ENCODE peak calls at places on chromosomes 4 and X, in seven cellular contexts. R is aorta; V is left ventricle myocardium inferior; C is fibroblast of lung; A is uterus; I is CD8-positive, alpha-beta memory T cell; D is lung. O is an unnamed sample.

GRCh38 chrX:15206306-15206705 is 63.6 kb downstream of the ASB9 start:
- DNase-seq in R (no peak), V (no peak), C (no peak), A (no peak), I (no peak), D (no peak), O (no peak)

GRCh38 chr4:187357861-187358260 is 634.2 kb upstream of the FAT1 start:
- DNase-seq in R (no peak), V (no peak), C (no peak), A (no peak), I (no peak), D (no peak), O (no peak)

GRCh38 chr4:80407246-80407645 is 71.7 kb downstream of the CFAP299 start:
- DNase-seq in R (peak; percentile 53), V (no peak), C (peak; percentile 85), A (peak; percentile 45), I (no peak), D (no peak), O (no peak)

GRCh38 chr4:48756689-48757220 is 23.3 kb downstream of the FRYL start:
- DNase-seq in R (no peak), V (no peak), C (peak; percentile 44), A (no peak), I (no peak), D (no peak), O (no peak)

GRCh38 chrX:10619311-10620015 is 922 bp downstream of the MID1 start:
- DNase-seq in R (no peak), V (no peak), C (peak; percentile 18), A (no peak), I (no peak), D (no peak), O (no peak)

GRCh38 chr4:112411781-112412281 is 104.1 kb downstream of the NEUROG2 start:
- DNase-seq in R (no peak), V (no peak), C (peak; percentile 1), A (no peak), I (no peak), D (no peak), O (no peak)

GRCh38 chr4:83631066-83631465 is 95.2 kb downstream of the GPAT3 start:
- DNase-seq in R (no peak), V (no peak), C (peak; percentile 79), A (no peak), I (no peak), D (no peak), O (no peak)

GRCh38 chr4:155773196-155773800 is 14.5 kb downstream of the GUCY1B1 start:
- DNase-seq in R (no peak), V (no peak), C (no peak), A (no peak), I (no peak), D (no peak), O (no peak)

GRCh38 chr4:15451181-15451865 is 18.4 kb upstream of the CC2D2A start:
- DNase-seq in R (no peak), V (no peak), C (peak; percentile 55), A (no peak), I (no peak), D (no peak), O (peak; percentile 81)

GRCh38 chrX:13428055-13428786 is 108.4 kb upstream of the ATXN3L start:
- DNase-seq in R (no peak), V (no peak), C (peak; percentile 83), A (no peak), I (peak; percentile 43), D (no peak), O (no peak)

GRCh38 chrX:100720301-100720700 is 11.6 kb downstream of the SYTL4 start:
- DNase-seq in R (no peak), V (no peak), C (no peak), A (no peak), I (no peak), D (no peak), O (no peak)

GRCh38 chr4:41613362-41613761 is 75.4 kb downstream of the LIMCH1 start:
- DNase-seq in R (no peak), V (no peak), C (peak; percentile 33), A (no peak), I (no peak), D (no peak), O (no peak)

GRCh38 chrX:47746446-47746845 is 87.5 kb upstream of the UXT start:
- DNase-seq in R (no peak), V (no peak), C (no peak), A (no peak), I (no peak), D (no peak), O (no peak)
- H3K9me3 ChIP-seq in R (no peaks in the 10 kb centered on the region), V (no peaks in the 10 kb centered on the region), C (no peaks in the 10 kb centered on the region), A (no peaks in the 10 kb centered on the region), I (no peaks in the 10 kb centered on the region), D (no peaks in the 10 kb centered on the region), O (no peaks in the 10 kb centered on the region)

GRCh38 chrX:1012678-1013300 is 199.7 kb downstream of the CRLF2 start:
- DNase-seq in R (no peak), V (no peak), C (no peak), A (no peak), I (no peak), D (no peak), O (no peak)
- H3K9me3 ChIP-seq in R (no peaks in the 10 kb centered on the region), V (peaks cover 5% of the 10 kb centered on the region), C (no peaks in the 10 kb centered on the region), A (no peaks in the 10 kb centered on the region), I (no peaks in the 10 kb centered on the region), D (no peaks in the 10 kb centered on the region), O (no peaks in the 10 kb centered on the region)

GRCh38 chrX:144716187-144716586 is 531.1 kb upstream of the SPANXN1 start:
- DNase-seq in R (no peak), V (no peak), C (no peak), A (no peak), I (no peak), D (no peak), O (no peak)

GRCh38 chrX:144722307-144722706 is 525.0 kb upstream of the SPANXN1 start:
- DNase-seq in R (no peak), V (no peak), C (no peak), A (no peak), I (no peak), D (no peak), O (no peak)

GRCh38 chrX:144715356-144715755 is 531.9 kb upstream of the SPANXN1 start:
- DNase-seq in R (no peak), V (no peak), C (no peak), A (no peak), I (no peak), D (no peak), O (no peak)

GRCh38 chrX:144717682-144718081 is 529.6 kb upstream of the SPANXN1 start:
- DNase-seq in R (no peak), V (no peak), C (no peak), A (no peak), I (no peak), D (no peak), O (no peak)
- H3K9me3 ChIP-seq in R (no peaks in the 10 kb centered on the region), V (no peaks in the 10 kb centered on the region), C (no peaks in the 10 kb centered on the region), A (no peaks in the 10 kb centered on the region), I (no peaks in the 10 kb centered on the region), D (no peaks in the 10 kb centered on the region), O (no peaks in the 10 kb centered on the region)

GRCh38 chrX:69530306-69530705 is 26.2 kb downstream of the NALF2 start:
- DNase-seq in R (no peak), V (no peak), C (no peak), A (no peak), I (no peak), D (no peak), O (no peak)

GRCh38 chrX:69538321-69538876 is 34.3 kb downstream of the NALF2 start:
- DNase-seq in R (peak; percentile 84), V (peak; percentile 69), C (peak; percentile 2), A (peak; percentile 75), I (peak; percentile 64), D (peak; percentile 70), O (no peak)

GRCh38 chrX:69531031-69531755 is 27.1 kb downstream of the NALF2 start:
- DNase-seq in R (no peak), V (no peak), C (no peak), A (no peak), I (no peak), D (no peak), O (no peak)

GRCh38 chrX:69539437-69539836 is 35.3 kb downstream of the NALF2 start:
- DNase-seq in R (no peak), V (no peak), C (no peak), A (no peak), I (no peak), D (no peak), O (no peak)

DNA sequence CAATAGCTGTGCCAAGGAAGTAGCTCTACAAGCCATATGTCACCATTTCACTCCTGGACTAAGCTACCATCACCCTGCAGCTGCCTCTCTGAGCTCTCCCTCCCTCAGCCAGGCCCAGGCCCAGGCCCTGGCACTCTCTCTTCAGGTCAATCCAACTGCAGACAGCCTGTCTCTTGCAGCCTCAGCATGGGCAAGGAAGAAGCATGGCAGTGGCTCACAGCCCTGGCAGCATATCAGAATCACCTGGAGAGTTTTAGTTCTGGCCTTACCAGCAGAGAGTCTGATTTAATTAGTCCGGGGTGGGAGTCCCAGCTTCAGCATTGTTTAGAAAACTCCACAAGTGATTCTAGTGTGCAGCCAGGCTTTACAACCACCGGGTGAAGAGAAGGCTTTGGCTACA is 31.5 kb downstream of the NALF2 start:
- DNase-seq in R (no peak), V (no peak), C (no peak), A (no peak), I (no peak), D (no peak), O (no peak)
- H3K9me3 ChIP-seq in R (no peaks in the 10 kb centered on the region), V (no peaks in the 10 kb centered on the region), C (no peaks in the 10 kb centered on the region), A (no peaks in the 10 kb centered on the region), I (no peaks in the 10 kb centered on the region), D (peaks cover 15% of the 10 kb centered on the region), O (no peaks in the 10 kb centered on the region)

GRCh38 chrX:68568136-68568535 is 69.3 kb downstream of the YIPF6 start:
- DNase-seq in R (no peak), V (no peak), C (no peak), A (no peak), I (no peak), D (no peak), O (no peak)

GRCh38 chrX:68574240-68574639 is 73.2 kb upstream of the STARD8 start:
- DNase-seq in R (no peak), V (no peak), C (no peak), A (no peak), I (no peak), D (no peak), O (no peak)

GRCh38 chrX:68570598-68570997 is 71.7 kb downstream of the YIPF6 start:
- DNase-seq in R (no peak), V (no peak), C (no peak), A (no peak), I (no peak), D (no peak), O (no peak)

DNA sequence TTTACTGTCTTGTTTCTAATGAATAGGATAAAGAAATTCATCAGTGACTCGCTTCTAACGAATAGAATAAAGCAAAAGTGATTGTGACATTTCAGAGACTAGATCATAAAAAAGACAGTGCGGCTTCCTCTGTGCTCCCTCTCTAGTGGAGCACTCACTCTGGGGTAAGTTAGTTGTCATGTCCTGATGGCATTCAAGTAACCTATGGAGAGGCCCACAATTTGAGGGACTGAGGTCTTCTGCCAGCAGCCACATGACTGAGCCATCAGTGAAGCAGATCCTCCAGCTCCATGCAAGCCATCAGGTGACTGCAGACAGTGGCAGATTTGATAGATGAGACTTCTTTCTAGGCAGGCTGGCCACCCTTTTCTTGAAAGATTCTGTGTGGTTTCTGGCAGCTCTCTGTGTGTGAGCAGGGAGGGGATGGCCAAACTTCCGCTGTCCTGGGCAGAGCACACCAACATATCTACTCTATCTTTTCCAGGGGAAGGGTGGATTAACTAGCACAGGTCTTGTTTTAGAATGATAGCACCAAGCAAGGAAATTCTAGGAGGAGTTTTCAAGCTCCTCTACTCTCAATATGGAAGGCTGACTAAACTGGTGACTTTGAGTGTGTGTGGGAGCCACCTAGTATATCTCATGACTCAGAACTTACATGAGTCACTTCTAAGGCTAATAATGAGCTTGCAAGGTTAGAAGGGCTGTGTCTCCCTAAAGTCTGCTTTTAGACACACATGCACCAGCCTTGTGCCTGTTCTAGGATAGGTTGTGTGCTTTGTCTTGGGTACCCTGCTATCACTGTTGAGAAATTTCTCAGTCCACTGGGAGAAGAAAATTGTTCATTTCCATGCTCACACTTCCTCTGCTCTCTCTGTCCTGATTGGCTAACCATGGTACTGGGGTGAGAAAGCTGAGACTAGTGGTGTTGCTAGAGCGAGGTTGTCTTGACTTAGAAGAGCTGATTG is 72.7 kb downstream of the YIPF6 start:
- DNase-seq in R (no peak), V (no peak), C (peak; percentile 82), A (no peak), I (no peak), D (no peak), O (no peak)
- H3K9me3 ChIP-seq in R (no peaks in the 10 kb centered on the region), V (no peaks in the 10 kb centered on the region), C (no peaks in the 10 kb centered on the region), A (peaks cover 4% of the 10 kb centered on the region), I (no peaks in the 10 kb centered on the region), D (no peaks in the 10 kb centered on the region), O (no peaks in the 10 kb centered on the region)